ENCODE peak calls at places on chromosomes 6 and 20, in eight cellular contexts. Q is GDM1; G is heart right ventricle; P is DMS53; Y is Peyer's patch; D is mucosa of gallbladder; R is ACHN; Z is stimulated activated CD8-positive, alpha-beta memory T cell treated with anti-CD3 and anti-CD28 coated beads, Interleukin-4, amount 100 ng/mL, for 48 hours. A is an unnamed sample.

GRCh38 chr6:123909989-123910388 is 106.3 kb downstream of the NKAIN2 start:
- DNase-seq in D (no peak), G (no peak), Q (no peak), P (peak; percentile 83), Y (no peak), Z (no peak), R (no peak), A (no peak)

GRCh38 chr6:20763311-20763710 is 229.1 kb downstream of the CDKAL1 start:
- DNase-seq in Q (no peak), Y (no peak), P (no peak), R (no peak), Z (no peak), G (no peak), D (no peak), A (no peak)

GRCh38 chr6:89035252-89036106 is 45.1 kb upstream of the PNRC1 start:
- DNase-seq in Z (no peak), G (peak; percentile 70), R (peak; percentile 78), Q (no peak), D (peak; percentile 90), P (peak; percentile 13), Y (peak; percentile 41), A (peak; percentile 88)

GRCh38 chr20:54630582-54630981 is 155.2 kb downstream of the DOK5 start:
- DNase-seq in G (no peak), Y (no peak), R (no peak), P (no peak), D (no peak), Q (no peak), Z (no peak), A (no peak)

GRCh38 chr20:46798430-46798829 is 89.0 kb downstream of the SLC2A10 start:
- DNase-seq in R (no peak), Z (no peak), G (no peak), Y (no peak), D (no peak), Q (no peak), P (no peak), A (no peak)

GRCh38 chr20:48718914-48719578 is 108.8 kb downstream of the PREX1 start:
- DNase-seq in Z (peak; percentile 71), Q (peak; percentile 52), Y (peak; percentile 81), D (no peak), G (no peak), R (no peak), P (no peak), A (no peak)

GRCh38 chr20:32207211-32207625 is 325 bp downstream of the PLAGL2 start:
- DNase-seq in Q (no peak), G (no peak), Y (no peak), Z (peak; percentile 51), D (no peak), R (no peak), P (peak; percentile 41), A (no peak)

GRCh38 chr6:44254201-44254956 is 2.9 kb downstream of the SLC35B2 start:
- DNase-seq in R (no peak), Z (peak; percentile 63), D (no peak), Q (no peak), Y (no peak), G (no peak), P (peak; percentile 67), A (no peak)

GRCh38 chr20:41398408-41398807 is 31.8 kb upstream of the EMILIN3 start:
- DNase-seq in G (no peak), Z (no peak), D (peak; percentile 71), R (no peak), P (no peak), Q (no peak), Y (no peak), A (no peak)

GRCh38 chr6:128204621-128205020 is 303.8 kb upstream of the THEMIS start:
- DNase-seq in Z (no peak), Q (no peak), P (no peak), G (no peak), D (no peak), R (no peak), Y (no peak), A (no peak)

GRCh38 chr6:34146801-34147592 is 1.1 kb upstream of the GRM4 start:
- DNase-seq in Z (no peak), G (no peak), P (no peak), Q (no peak), D (no peak), R (peak; percentile 57), Y (no peak), A (no peak)

GRCh38 chr6:83854766-83855165 is 1.6 kb downstream of the RIPPLY2 start:
- DNase-seq in Q (no peak), D (no peak), R (no peak), Y (no peak), P (no peak), G (no peak), Z (no peak), A (no peak)

GRCh38 chr6:148577687-148578488 is 168.9 kb upstream of the UST start:
- DNase-seq in Y (peak; percentile 70), P (peak; percentile 86), Z (peak; percentile 58), Q (peak; percentile 65), D (peak; percentile 73), R (peak; percentile 76), G (peak; percentile 75), A (peak; percentile 89)

GRCh38 chr6:156395276-156395675 is 381.9 kb upstream of the ARID1B start:
- DNase-seq in Y (peak; percentile 72), D (no peak), R (no peak), Q (no peak), Z (peak; percentile 39), P (peak; percentile 35), G (no peak), A (no peak)

GRCh38 chr20:45913105-45913504 is 1.1 kb upstream of the PLTP start:
- DNase-seq in Q (no peak), D (no peak), Y (no peak), P (peak; percentile 23), Z (no peak), G (no peak), R (no peak), A (no peak)

GRCh38 chr6:18260448-18261106 is 3.8 kb downstream of the DEK start:
- DNase-seq in Y (no peak), Z (peak; percentile 56), D (no peak), G (no peak), R (peak; percentile 31), P (no peak), Q (no peak), A (no peak)

GRCh38 chr6:43911625-43912577 is 141.9 kb downstream of the VEGFA start:
- DNase-seq in D (no peak), R (no peak), G (no peak), P (peak; percentile 79), Y (no peak), Z (no peak), Q (no peak), A (no peak)

GRCh38 chr6:170439366-170440351 is 113.4 kb downstream of the PSMB1 start:
- DNase-seq in D (no peak), P (no peak), R (no peak), Q (no peak), G (no peak), Z (no peak), Y (no peak), A (peak; percentile 13)

GRCh38 chr20:14319704-14320103 is 17.7 kb downstream of the FLRT3 start:
- DNase-seq in Q (no peak), Z (no peak), P (no peak), D (no peak), R (no peak), Y (no peak), G (no peak), A (no peak)

GRCh38 chr20:59808729-59809381 is 124.6 kb downstream of the SYCP2 start:
- DNase-seq in Y (no peak), G (no peak), Q (no peak), R (no peak), D (peak; percentile 8), P (no peak), Z (no peak), A (peak; percentile 13)

GRCh38 chr6:138086573-138087196 is 20.5 kb downstream of the PERP start:
- DNase-seq in Q (no peak), R (no peak), P (peak; percentile 93), G (no peak), Y (no peak), Z (no peak), D (peak; percentile 82), A (no peak)

GRCh38 chr20:60224914-60225313 is 266.7 kb downstream of the CDH26 start:
- DNase-seq in Z (no peak), G (no peak), D (no peak), P (peak; percentile 36), Q (no peak), R (peak; percentile 39), Y (no peak), A (peak; percentile 30)

GRCh38 chr20:38213607-38213940 is 47.0 kb downstream of the KIAA1755 start:
- DNase-seq in Z (no peak), G (no peak), D (no peak), P (no peak), Q (no peak), Y (no peak), R (no peak), A (no peak)

GRCh38 chr6:30006170-30007131 is 54.6 kb upstream of the POLR1H start:
- DNase-seq in R (no peak), D (peak; percentile 19), G (peak; percentile 41), Z (peak; percentile 28), Y (no peak), Q (no peak), P (peak; percentile 57), A (peak; percentile 58)

GRCh38 chr6:14984454-14984853 is 261.4 kb upstream of the JARID2 start:
- DNase-seq in G (no peak), D (peak; percentile 53), Z (no peak), P (peak; percentile 48), Q (no peak), Y (no peak), R (no peak), A (peak; percentile 83)

GRCh38 chr20:15823718-15824117 is 749.5 kb downstream of the KIF16B start:
- DNase-seq in Z (no peak), Q (no peak), D (no peak), Y (no peak), R (no peak), P (no peak), G (no peak), A (no peak)

GRCh38 chr6:38423746-38424145 is 216.0 kb downstream of the BTBD9 start:
- DNase-seq in R (no peak), Q (no peak), D (no peak), Z (no peak), G (no peak), P (no peak), Y (no peak), A (no peak)

GRCh38 chr6:30829639-30830250 is 54.6 kb upstream of the DDR1 start:
- DNase-seq in D (no peak), R (no peak), Q (no peak), Z (no peak), P (no peak), Y (no peak), G (no peak), A (no peak)